ENCODE peak calls at places on chromosome 1, in four cellular contexts. E, S, C and D are unnamed samples.
A peak's percentile ranks its signal among the peaks of the same experiment; 100 is the strongest.

GRCh38 chr1:93605812-93606512 is 75.7 kb downstream of the BCAR3 start:
- DNase-seq in S (no peak), E (peak; percentile 98), C (no peak), D (no peak)

GRCh38 chr1:159171688-159172501 is 480 bp downstream of the CADM3 start:
- DNase-seq in C (peak; percentile 62), S (no peak), E (no peak), D (no peak)

GRCh38 chr1:98355656-98356384 is 305.7 kb upstream of the SNX7 start:
- DNase-seq in E (peak; percentile 17), C (no peak), S (no peak), D (no peak)

GRCh38 chr1:38135621-38136414 is 89.2 kb upstream of the POU3F1 start:
- DNase-seq in C (no peak), S (no peak), E (no peak), D (no peak)

GRCh38 chr1:203839081-203839480 is 22.3 kb upstream of the SNRPE start:
- DNase-seq in C (no peak), S (no peak), E (peak; percentile 44), D (no peak)

GRCh38 chr1:50605186-50605875 is 182.1 kb upstream of the DMRTA2 start:
- DNase-seq in C (peak; percentile 42), S (peak; percentile 33), E (peak; percentile 29), D (no peak)

GRCh38 chr1:9835758-9836631 is 12.2 kb upstream of the CLSTN1 start:
- DNase-seq in E (peak; percentile 33), C (peak; percentile 81), S (no peak), D (no peak)

GRCh38 chr1:204493145-204493881 is 1.3 kb downstream of the PIK3C2B start:
- DNase-seq in S (peak; percentile 30), C (peak; percentile 60), E (peak; percentile 80), D (no peak)